ENCODE peak calls at places on chromosome 19, in five cellular contexts. K, L, I, D and C are unnamed samples.

GRCh38 chr19:40200352-40201099 is 9.3 kb downstream of the MAP3K10 start:
- DNase-seq in L (no peak), D (no peak), I (no peak), K (no peak), C (no peak)

GRCh38 chr19:53132231-53132991 is at the start of gene ZNF415:
- DNase-seq in I (peak; percentile 45), K (peak; percentile 91), L (peak; percentile 85), D (peak; percentile 82), C (peak; percentile 41)

GRCh38 chr19:5154129-5154798 is 185.4 kb downstream of the KDM4B start:
- DNase-seq in L (peak; percentile 26), K (no peak), D (no peak), I (no peak), C (no peak)

GRCh38 chr19:7187605-7188339 is 106.4 kb downstream of the INSR start:
- DNase-seq in I (no peak), D (no peak), L (no peak), K (no peak), C (no peak)

GRCh38 chr19:4654437-4655361 is 15.4 kb downstream of the TNFAIP8L1 start:
- DNase-seq in L (no peak), D (no peak), K (no peak), I (no peak), C (no peak)

GRCh38 chr19:46913852-46914430 is 53.1 kb downstream of the ARHGAP35 start:
- DNase-seq in L (no peak), I (no peak), K (no peak), D (no peak), C (no peak)

GRCh38 chr19:36245210-36246005 is 30.5 kb downstream of the ZNF146 start:
- DNase-seq in I (no peak), K (no peak), D (no peak), L (no peak), C (no peak)

GRCh38 chr19:13887039-13887438 is 10.1 kb downstream of the NANOS3 start:
- DNase-seq in L (no peak), I (no peak), K (no peak), D (no peak), C (no peak)

GRCh38 chr19:38155453-38155852 is 68.6 kb downstream of the DPF1 start:
- DNase-seq in I (no peak), D (no peak), L (no peak), K (no peak), C (no peak)

GRCh38 chr19:43028866-43029265 is 2.6 kb upstream of the PSG11 start:
- DNase-seq in D (no peak), I (no peak), K (no peak), L (no peak), C (no peak)

GRCh38 chr19:56837892-56838679 is 2.4 kb downstream of the PEG3 start:
- DNase-seq in K (peak; percentile 83), I (peak; percentile 50), D (peak; percentile 66), L (peak; percentile 68), C (no peak)

GRCh38 chr19:50797429-50798115 is 7.4 kb downstream of the ACP4 start:
- DNase-seq in K (no peak), D (no peak), L (no peak), I (no peak), C (no peak)

GRCh38 chr19:16381756-16382401 is 57.3 kb downstream of the KLF2 start:
- DNase-seq in I (peak; percentile 89), K (peak; percentile 54), D (peak; percentile 80), L (peak; percentile 90), C (no peak)

GRCh38 chr19:43640424-43640757 is 741 bp upstream of the CADM4 start:
- DNase-seq in I (no peak), K (no peak), L (no peak), D (no peak), C (no peak)

GRCh38 chr19:32349724-32350475 is 4.5 kb downstream of the ZNF507 start:
- DNase-seq in D (no peak), L (no peak), I (no peak), K (no peak), C (no peak)

GRCh38 chr19:6219592-6220290 is 60.0 kb downstream of the MLLT1 start:
- DNase-seq in L (no peak), D (no peak), K (no peak), I (no peak), C (no peak)

GRCh38 chr19:4597278-4597974 is 37.9 kb upstream of the SEMA6B start:
- DNase-seq in D (no peak), K (no peak), L (no peak), I (no peak), C (no peak)

GRCh38 chr19:54882758-54883157 is 8.7 kb downstream of the FCAR start:
- DNase-seq in L (no peak), K (no peak), I (no peak), D (no peak), C (no peak)

GRCh38 chr19:45115809-45116615 is 23.0 kb downstream of the PPP1R37 start:
- DNase-seq in L (no peak), K (no peak), I (no peak), D (no peak), C (no peak)

GRCh38 chr19:13825489-13826475 is 30.5 kb downstream of the ZSWIM4 start:
- DNase-seq in K (no peak), D (no peak), I (no peak), L (no peak), C (no peak)

GRCh38 chr19:8148410-8149231 is 771 bp downstream of the FBN3 start:
- DNase-seq in D (no peak), L (no peak), I (no peak), K (peak; percentile 67), C (no peak)

GRCh38 chr19:45693168-45693788 is 812 bp downstream of the QPCTL start:
- DNase-seq in K (peak; percentile 83), L (peak; percentile 73), I (peak; percentile 85), D (peak; percentile 79), C (no peak)

GRCh38 chr19:16888629-16889371 is at the start of gene F2RL3:
- DNase-seq in I (no peak), K (peak; percentile 43), D (peak; percentile 58), L (peak; percentile 74), C (no peak)

GRCh38 chr19:49950956-49951526 is 9.9 kb downstream of the SIGLEC11 start:
- DNase-seq in K (no peak), I (no peak), D (no peak), L (no peak), C (no peak)

GRCh38 chr19:1941146-1942077 is at the start of gene CSNK1G2:
- DNase-seq in I (no peak), L (peak; percentile 43), K (no peak), D (no peak), C (no peak)

GRCh38 chr19:54207908-54208783 is 7.5 kb downstream of the RPS9 start:
- DNase-seq in D (peak; percentile 52), K (no peak), L (peak; percentile 54), I (peak; percentile 75), C (no peak)

GRCh38 chr19:1913781-1914577 is 8.8 kb downstream of the ADAT3 start:
- DNase-seq in D (no peak), L (no peak), I (no peak), K (peak; percentile 94), C (no peak)

GRCh38 chr19:45457776-45458175 is 10.0 kb upstream of the FOSB start:
- DNase-seq in I (no peak), D (no peak), K (no peak), L (no peak), C (no peak)

GRCh38 chr19:45884682-45885555 is 1.0 kb downstream of the IRF2BP1 start:
- DNase-seq in K (no peak), D (no peak), I (no peak), L (no peak), C (no peak)

GRCh38 chr19:3434630-3435553 is 45.4 kb downstream of the SMIM24 start:
- DNase-seq in D (peak; percentile 96), L (peak; percentile 95), K (peak; percentile 95), I (peak; percentile 87), C (peak; percentile 88)
- TF ChIP-seq CTCF in D (no peak), L (peak; percentile 18), K (no peak), I (no peak), C (no peak)

GRCh38 chr19:34269489-34269888 is 15.1 kb downstream of the GARRE1 start:
- DNase-seq in D (no peak), L (no peak), I (no peak), K (peak; percentile 57), C (no peak)
- H3K4me3 ChIP-seq in D (peak overlapping the region; percentile 56), L (no peak overlapping the region), I (no peak overlapping the region), K (no peak overlapping the region), C (no peak overlapping the region)

GRCh38 chr19:11064831-11065303 is 24.4 kb upstream of the LDLR start:
- DNase-seq in K (peak; percentile 61), D (no peak), L (no peak), I (no peak), C (no peak)
- H3K27ac ChIP-seq in K (no peak overlapping the region), D (no peak overlapping the region), L (no peak overlapping the region), I (no peak overlapping the region), C (no peak overlapping the region)

GRCh38 chr19:18218600-18218999 is 7.6 kb downstream of the PDE4C start:
- DNase-seq in L (no peak), D (no peak), I (no peak), K (no peak), C (no peak)
- TF ChIP-seq CTCF in L (no peak), D (no peak), I (no peak), K (no peak), C (no peak)

GRCh38 chr19:52007805-52008557 is at the start of gene ZNF615:
- DNase-seq in K (peak; percentile 88), I (peak; percentile 86), L (peak; percentile 85), D (peak; percentile 91), C (peak; percentile 52)
- H3K4me3 ChIP-seq in K (peak within 1 kb of the TSS; percentile 26), I (peak within 1 kb of the TSS; percentile 69), L (peak within 1 kb of the TSS; percentile 71), D (peak within 1 kb of the TSS; percentile 84), C (peak within 1 kb of the TSS; percentile 93)

DNA sequence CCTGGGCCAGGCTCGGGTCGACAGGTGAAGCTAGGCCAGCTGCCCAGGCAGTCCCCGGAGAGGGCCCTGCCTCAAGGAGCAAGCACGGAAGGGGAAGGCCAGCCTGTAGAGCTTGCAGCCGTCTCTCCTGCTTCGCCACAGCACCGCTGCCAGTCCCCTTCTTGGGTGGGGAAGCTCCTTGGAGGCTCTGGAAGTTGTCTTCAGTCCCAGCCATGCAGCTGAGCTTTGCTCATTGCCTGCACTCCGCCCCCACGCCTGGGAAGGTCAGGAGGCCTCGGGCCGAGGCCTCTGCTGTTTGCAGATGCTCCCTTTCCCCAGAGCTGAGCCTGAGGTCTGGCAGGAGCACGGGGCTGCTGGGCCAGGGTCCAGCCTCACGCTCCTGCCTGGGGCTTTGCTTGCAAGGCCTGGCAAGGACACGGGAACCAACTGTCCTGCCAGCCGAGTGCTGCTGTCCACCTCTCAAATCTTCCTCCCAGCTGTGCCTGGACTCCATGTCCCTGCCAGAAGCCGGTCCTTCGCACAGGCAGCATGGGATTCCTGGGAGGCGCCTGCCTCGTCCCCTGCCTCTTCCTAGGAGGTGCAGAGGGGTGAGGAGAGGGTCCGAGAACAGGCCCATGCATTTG is 13.3 kb downstream of the PLEKHF1 start:
- DNase-seq in I (peak; percentile 72), D (peak; percentile 86), K (peak; percentile 28), L (peak; percentile 75), C (no peak)
- H3K27ac ChIP-seq in I (peak overlapping the region; percentile 88), D (peak overlapping the region; percentile 98), K (no peak overlapping the region), L (peak overlapping the region; percentile 70), C (no peak overlapping the region)